ENCODE peak calls at places on chromosome 9, in seven cellular contexts. P, L, F, M, E, V and R are unnamed samples.

GRCh38 chr9:28051559-28051958 is 478.3 kb upstream of the C9orf72 start:
- DNase-seq in P (no peak), L (no peak), F (no peak), M (no peak), E (peak), V (no peak), R (no peak)

GRCh38 chr9:115694014-115694413 is 459.6 kb upstream of the PAPPA start:
- DNase-seq in P (no peak), L (no peak), F (no peak), M (no peak), E (peak), V (peak), R (peak)

GRCh38 chr9:96448546-96449170 is 1.3 kb upstream of the HABP4 start:
- DNase-seq in P (no peak), L (no peak), F (no peak), M (no peak), E (no peak), V (no peak), R (no peak)

GRCh38 chr9:128190516-128191405 is 611 bp downstream of the CIZ1 start:
- DNase-seq in P (no peak), L (no peak), F (no peak), M (no peak), E (no peak), V (no peak), R (no peak)

GRCh38 chr9:78812665-78813064 is 515.7 kb downstream of the PSAT1 start:
- DNase-seq in P (no peak), L (no peak), F (no peak), M (no peak), E (no peak), V (no peak), R (no peak)

GRCh38 chr9:24333629-24334028 is 212.1 kb downstream of the IZUMO3 start:
- DNase-seq in P (no peak), L (no peak), F (no peak), M (no peak), E (no peak), V (no peak), R (no peak)

GRCh38 chr9:133844876-133845658 is 106.9 kb upstream of the SARDH start:
- DNase-seq in P (no peak), L (no peak), F (peak), M (no peak), E (peak), V (no peak), R (no peak)

GRCh38 chr9:127525426-127526188 is 74.3 kb downstream of the LRSAM1 start:
- DNase-seq in P (no peak), L (no peak), F (no peak), M (no peak), E (peak), V (no peak), R (no peak)

GRCh38 chr9:89781838-89782237 is 177.0 kb downstream of the GADD45G start:
- DNase-seq in P (no peak), L (peak), F (no peak), M (no peak), E (no peak), V (no peak), R (no peak)

GRCh38 chr9:77384406-77384805 is 207.1 kb downstream of the VPS13A start:
- DNase-seq in P (no peak), L (no peak), F (no peak), M (no peak), E (peak), V (no peak), R (no peak)

GRCh38 chr9:120009856-120010255 is 570.1 kb downstream of the CDK5RAP2 start:
- DNase-seq in P (no peak), L (no peak), F (no peak), M (no peak), E (no peak), V (no peak), R (no peak)

GRCh38 chr9:131477367-131477766 is 25.4 kb upstream of the POMT1 start:
- DNase-seq in P (no peak), L (no peak), F (no peak), M (no peak), E (no peak), V (no peak), R (no peak)

GRCh38 chr9:90726215-90726614 is 75.4 kb upstream of the SYK start:
- DNase-seq in P (no peak), L (no peak), F (no peak), M (no peak), E (no peak), V (no peak), R (peak)

GRCh38 chr9:134733480-134734232 is 92.1 kb downstream of the COL5A1 start:
- DNase-seq in P (no peak), L (no peak), F (no peak), M (no peak), E (no peak), V (no peak), R (no peak)

GRCh38 chr9:121393318-121393717 is 23.3 kb upstream of the STOM start:
- DNase-seq in P (no peak), L (no peak), F (no peak), M (no peak), E (peak), V (no peak), R (no peak)

GRCh38 chr9:100087218-100087617 is 11.6 kb downstream of the ERP44 start:
- DNase-seq in P (no peak), L (no peak), F (no peak), M (no peak), E (peak), V (no peak), R (no peak)

GRCh38 chr9:5718296-5719032 is 89.6 kb downstream of the RIC1 start:
- DNase-seq in P (no peak), L (no peak), F (no peak), M (no peak), E (no peak), V (no peak), R (no peak)